ENCODE peak calls at places on chromosomes 16 and 17, in four cellular contexts. S, M, P and R are unnamed samples.

GRCh38 chr16:77956231-77956630 is 66.1 kb upstream of the CLEC3A start:
- DNase-seq in P (no peak), S (no peak), M (no peak), R (no peak)

GRCh38 chr16:67939507-67940435 is 3.1 kb upstream of the PSMB10 start:
- DNase-seq in S (peak; percentile 76), M (no peak), P (peak; percentile 7), R (no peak)

GRCh38 chr17:57984226-57984890 is 3.7 kb downstream of the VEZF1 start:
- DNase-seq in S (no peak), M (no peak), P (no peak), R (no peak)

GRCh38 chr16:58413359-58413758 is 21.1 kb downstream of the GINS3 start:
- DNase-seq in P (no peak), M (no peak), S (no peak), R (no peak)

GRCh38 chr17:14398766-14399165 is 97.9 kb downstream of the HS3ST3B1 start:
- DNase-seq in P (no peak), M (no peak), S (no peak), R (no peak)

GRCh38 chr17:835263-835662 is 53.1 kb downstream of the MRM3 start:
- DNase-seq in P (no peak), M (no peak), S (no peak), R (no peak)

GRCh38 chr16:72092832-72093447 is 480 bp downstream of the TXNL4B start:
- DNase-seq in S (peak; percentile 34), P (no peak), M (no peak), R (no peak)

GRCh38 chr17:45906237-45906636 is 11.9 kb downstream of the MAPT start:
- DNase-seq in P (no peak), M (no peak), S (no peak), R (no peak)

GRCh38 chr17:10316986-10317834 is 55.6 kb downstream of the MYH13 start:
- DNase-seq in P (peak; percentile 14), S (no peak), M (peak; percentile 80), R (peak; percentile 62)

GRCh38 chr16:50202926-50203624 is 50.0 kb downstream of the TENT4B start:
- DNase-seq in S (no peak), P (no peak), M (no peak), R (no peak)

GRCh38 chr16:11180489-11180888 is 75.5 kb downstream of the SOCS1 start:
- DNase-seq in M (no peak), P (no peak), S (no peak), R (peak; percentile 64)

GRCh38 chr17:4167786-4168185 is 24.8 kb downstream of the CYB5D2 start:
- DNase-seq in P (no peak), S (peak; percentile 84), M (no peak), R (peak; percentile 26)

GRCh38 chr17:30716461-30717289 is 107.8 kb downstream of the CRLF3 start:
- DNase-seq in M (peak; percentile 53), S (peak; percentile 75), P (no peak), R (no peak)

GRCh38 chr17:35117984-35118383 is 1.7 kb downstream of the RAD51D start:
- DNase-seq in P (no peak), S (peak; percentile 63), M (no peak), R (no peak)

GRCh38 chr17:58577696-58578095 is 63.3 kb upstream of the MTMR4 start:
- DNase-seq in P (peak; percentile 36), S (peak; percentile 53), M (no peak), R (no peak)

GRCh38 chr16:65068151-65068740 is 53.6 kb downstream of the CDH11 start:
- DNase-seq in S (no peak), P (no peak), M (no peak), R (no peak)

GRCh38 chr16:67169642-67170167 is 633 bp upstream of the NOL3 start:
- DNase-seq in P (no peak), S (no peak), M (no peak), R (peak; percentile 52)

DNA sequence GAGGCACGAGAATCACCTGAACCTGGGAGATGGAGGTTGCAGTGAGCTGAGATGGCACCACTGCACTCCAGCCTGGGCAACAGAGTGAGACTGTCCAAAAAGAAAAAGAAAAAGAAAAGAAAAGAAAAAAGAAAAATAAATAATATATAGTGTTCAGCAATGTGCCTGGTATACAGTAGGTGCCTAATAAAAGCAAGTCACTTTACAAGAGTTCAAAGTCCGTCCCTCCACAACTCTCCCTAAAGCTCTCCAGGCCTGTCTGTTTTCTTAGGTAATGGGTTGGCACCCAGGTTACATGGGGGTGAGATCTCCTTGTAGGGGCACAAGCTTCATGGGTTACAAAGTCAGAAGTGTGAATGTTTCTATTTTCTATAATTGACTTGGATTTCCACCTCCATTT is 16.6 kb upstream of the ANKRD40CL start:
- DNase-seq in P (no peak), M (no peak), S (no peak), R (no peak)
- H3K27ac ChIP-seq in P (no peak overlapping the region), M (no peak overlapping the region), S (no peak overlapping the region), R (no peak overlapping the region)

GRCh38 chr17:79027925-79028491 is 4.0 kb downstream of the C1QTNF1 start:
- DNase-seq in S (no peak), P (no peak), M (peak; percentile 83), R (peak; percentile 19)
- H3K27ac ChIP-seq in S (no peak overlapping the region), P (no peak overlapping the region), M (peak overlapping the region; percentile 86), R (peak overlapping the region; percentile 69)

GRCh38 chr16:24972608-24973220 is 42.5 kb downstream of the ARHGAP17 start:
- DNase-seq in P (no peak), M (peak; percentile 4), S (no peak), R (no peak)

GRCh38 chr16:24973771-24974461 is 41.3 kb downstream of the ARHGAP17 start:
- DNase-seq in M (peak; percentile 38), P (no peak), S (no peak), R (no peak)

GRCh38 chr16:24971718-24972117 is 43.5 kb downstream of the ARHGAP17 start:
- DNase-seq in S (no peak), P (no peak), M (peak; percentile 25), R (no peak)

GRCh38 chr16:24969071-24969470 is 46.1 kb downstream of the ARHGAP17 start:
- DNase-seq in S (no peak), P (no peak), M (no peak), R (no peak)

DNA sequence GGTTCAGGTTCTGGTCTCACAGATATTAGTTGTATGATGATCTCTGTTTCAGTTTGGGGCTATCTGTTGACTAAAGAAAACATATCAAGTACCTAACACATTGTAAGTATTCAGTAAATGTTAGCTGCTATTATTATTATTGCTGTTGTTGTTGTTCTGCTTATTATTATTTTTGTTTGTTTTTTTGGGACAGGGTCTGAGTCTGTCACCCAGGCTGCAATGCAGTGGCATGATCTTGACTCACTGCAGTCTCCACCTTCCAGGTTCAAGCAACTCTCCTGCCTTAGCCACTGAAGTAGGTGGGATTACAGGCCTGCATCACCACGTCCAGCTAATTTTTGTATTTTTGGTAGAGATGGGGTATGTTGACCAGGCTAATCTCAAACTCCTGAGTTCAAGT is 44.5 kb downstream of the ARHGAP17 start:
- DNase-seq in P (no peak), S (no peak), M (no peak), R (no peak)
- H3K27ac ChIP-seq in P (no peak overlapping the region), S (no peak overlapping the region), M (no peak overlapping the region), R (no peak overlapping the region)

GRCh38 chr17:78716814-78717393 is 65.2 kb downstream of the CYTH1 start:
- DNase-seq in P (no peak), S (no peak), M (peak; percentile 74), R (peak; percentile 77)

GRCh38 chr17:78717431-78717980 is 64.6 kb downstream of the CYTH1 start:
- DNase-seq in P (no peak), S (no peak), M (no peak), R (no peak)

GRCh38 chr17:78718575-78719209 is 63.4 kb downstream of the CYTH1 start:
- DNase-seq in S (no peak), P (no peak), M (no peak), R (no peak)

GRCh38 chr17:78722101-78722761 is 59.8 kb downstream of the CYTH1 start:
- DNase-seq in S (no peak), M (no peak), P (no peak), R (peak; percentile 72)

GRCh38 chr17:78719630-78720298 is 62.3 kb downstream of the CYTH1 start:
- DNase-seq in S (no peak), M (no peak), P (no peak), R (no peak)
- H3K27ac ChIP-seq in S (no peak overlapping the region), M (no peak overlapping the region), P (no peak overlapping the region), R (no peak overlapping the region)

GRCh38 chr17:38898812-38899348 is 26.5 kb upstream of the LASP1NB start:
- DNase-seq in M (no peak), P (peak; percentile 76), S (peak; percentile 95), R (no peak)
- H3K27ac ChIP-seq in M (peak overlapping the region; percentile 36), P (peak overlapping the region; percentile 66), S (peak overlapping the region; percentile 96), R (peak overlapping the region; percentile 87)

GRCh38 chr16:56506941-56507340 is 12.9 kb downstream of the BBS2 start:
- DNase-seq in S (no peak), M (no peak), P (no peak), R (no peak)
- H3K27ac ChIP-seq in S (no peak overlapping the region), M (no peak overlapping the region), P (no peak overlapping the region), R (no peak overlapping the region)

DNA sequence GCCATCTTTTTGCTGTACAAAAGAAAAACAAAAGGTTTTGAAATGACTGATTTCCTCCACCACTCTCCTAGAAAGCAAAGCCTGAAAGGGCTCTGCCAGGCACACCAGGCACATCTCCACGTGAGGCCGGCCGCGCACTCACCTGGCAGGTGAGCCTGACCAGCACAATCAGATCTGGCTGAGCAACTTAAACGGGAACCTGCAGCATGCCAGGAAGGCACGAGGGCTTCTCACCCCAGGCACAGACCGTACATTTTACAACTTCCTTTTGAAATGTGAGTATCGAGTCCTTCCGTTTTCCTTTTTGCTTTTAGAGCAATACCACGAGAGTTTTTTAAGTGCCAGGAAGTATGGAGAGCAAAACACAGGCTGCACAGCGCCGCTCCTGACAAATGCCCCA is 22.5 kb downstream of the SLC38A10 start:
- DNase-seq in P (no peak), M (no peak), S (peak; percentile 26), R (peak; percentile 79)
- H3K27ac ChIP-seq in P (no peak overlapping the region), M (no peak overlapping the region), S (peak overlapping the region; percentile 61), R (no peak overlapping the region)

GRCh38 chr16:28292731-28293588 is 635 bp downstream of the SBK1 start:
- DNase-seq in M (no peak), S (no peak), P (no peak), R (peak; percentile 46)
- H3K27ac ChIP-seq in M (no peak overlapping the region), S (no peak overlapping the region), P (peak overlapping the region; percentile 64), R (no peak overlapping the region)

DNA sequence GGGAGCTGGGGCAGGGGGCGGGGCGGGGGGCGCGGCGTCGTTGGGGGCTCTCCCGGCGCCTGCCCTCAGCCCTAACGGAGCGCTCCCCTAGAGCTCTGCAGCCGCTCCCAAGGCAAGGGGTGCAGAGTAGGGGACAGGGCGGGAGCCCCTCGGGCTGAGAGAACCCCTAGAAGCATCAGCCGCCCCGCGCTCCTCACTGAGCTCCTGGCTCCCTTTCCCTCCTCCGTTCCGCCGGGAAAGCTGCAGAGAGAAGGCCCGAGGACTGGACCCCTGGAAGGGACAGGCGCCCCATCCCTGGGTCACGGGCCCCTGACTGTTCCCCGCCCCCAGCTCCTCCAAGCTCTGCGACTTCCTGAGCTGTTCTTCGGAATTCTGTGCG is 232 bp upstream of the PLXDC1 start:
- DNase-seq in S (no peak), M (no peak), P (no peak), R (no peak)
- H3K27ac ChIP-seq in S (no peak overlapping the region), M (no peak overlapping the region), P (no peak overlapping the region), R (peak overlapping the region; percentile 94)